ENCODE peak calls at places on chromosomes 11 and 22, in seven cellular contexts. U is AML-193; N is stimulated activated CD4-positive, alpha-beta T cell treated with anti-CD3 and anti-CD28 coated beads, Interleukin-2, amount 100 ng/mL, for 48 hours; E is pancreas; L is activated T-helper 1 cell treated with Interleukin-2 at 50 U/mL for 16 hours; W is small intestine; H is stimulated activated CD8-positive, alpha-beta memory T cell treated with anti-CD3 and anti-CD28 coated beads, Interleukin-15, amount 100 ng/mL, for 4 hours. J is an unnamed sample.

GRCh38 chr22:20866716-20867115 is 7.9 kb downstream of the SNAP29 start:
- DNase-seq in N (no peak), W (no peak), U (no peak), E (no peak), L (no peak), H (no peak), J (no peak)

GRCh38 chr11:16001899-16002426 is 354.4 kb downstream of the SOX6 start:
- DNase-seq in E (no peak), N (no peak), W (peak), H (no peak), U (peak), L (no peak), J (no peak)

GRCh38 chr11:99343117-99343516 is 322.4 kb downstream of the CNTN5 start:
- DNase-seq in W (no peak), L (no peak), H (no peak), N (no peak), U (no peak), E (no peak), J (no peak)

GRCh38 chr11:131423715-131424114 is 53.3 kb downstream of the NTM start:
- DNase-seq in N (no peak), L (no peak), U (no peak), E (no peak), H (no peak), W (peak), J (no peak)

GRCh38 chr11:115623021-115623451 is 118.8 kb upstream of the CADM1 start:
- DNase-seq in H (no peak), U (no peak), N (no peak), E (no peak), L (no peak), W (no peak), J (no peak)

GRCh38 chr11:100827934-100828661 is 141.0 kb downstream of the ARHGAP42 start:
- DNase-seq in W (no peak), N (no peak), L (no peak), E (no peak), U (no peak), H (no peak), J (no peak)

GRCh38 chr11:125925247-125925740 is 20.6 kb upstream of the VSIG10L2 start:
- DNase-seq in W (peak), N (no peak), H (no peak), L (no peak), U (no peak), E (no peak), J (no peak)

GRCh38 chr11:44752727-44753126 is 26.0 kb downstream of the TSPAN18 start:
- DNase-seq in W (no peak), U (no peak), N (no peak), H (no peak), E (no peak), L (no peak), J (no peak)

GRCh38 chr11:17407575-17407974 is 19.1 kb upstream of the KCNJ11 start:
- DNase-seq in U (no peak), H (no peak), N (no peak), W (no peak), L (no peak), E (peak), J (no peak)

GRCh38 chr11:104214517-104214916 is 50.6 kb upstream of the PDGFD start:
- DNase-seq in U (no peak), N (no peak), W (no peak), L (no peak), E (no peak), H (no peak), J (no peak)

GRCh38 chr11:48122246-48122645 is 94.4 kb upstream of the OR4B1 start:
- DNase-seq in W (no peak), L (no peak), E (no peak), U (no peak), H (no peak), N (no peak), J (no peak)

GRCh38 chr11:117839234-117839882 is 14.8 kb upstream of the FXYD2 start:
- DNase-seq in H (no peak), N (no peak), E (peak), W (peak), L (no peak), U (no peak), J (no peak)

GRCh38 chr11:28461846-28462245 is 353.7 kb downstream of the METTL15 start:
- DNase-seq in H (no peak), L (no peak), U (no peak), E (no peak), W (peak), N (no peak), J (no peak)

GRCh38 chr11:58905716-58906547 is 33.4 kb upstream of the GLYATL1 start:
- DNase-seq in E (peak), N (no peak), L (no peak), U (no peak), W (no peak), H (no peak), J (no peak)

GRCh38 chr11:134034496-134035381 is 34.1 kb upstream of the JAM3 start:
- DNase-seq in H (no peak), E (peak), W (no peak), U (no peak), L (no peak), N (no peak), J (no peak)

GRCh38 chr11:82703226-82703625 is 30.4 kb downstream of the FAM181B start:
- DNase-seq in H (no peak), E (no peak), L (no peak), W (no peak), N (no peak), U (no peak), J (no peak)